ENCODE peak calls at places on chromosomes 6 and 20, in seven cellular contexts. L, S, I, H, C, R and B are unnamed samples.

GRCh38 chr6:139982652-139983051 is 608.2 kb upstream of the CITED2 start:
- DNase-seq in S (peak), L (no peak), I (no peak), C (peak), H (no peak), R (no peak), B (peak)

GRCh38 chr6:27668442-27669275 is 195.8 kb upstream of the ZNF184 start:
- DNase-seq in L (peak), R (peak), C (peak), S (peak), I (peak), H (peak), B (peak)

GRCh38 chr6:170114956-170115855 is 175.7 kb downstream of the DLL1 start:
- DNase-seq in R (no peak), C (no peak), H (no peak), L (no peak), I (no peak), S (no peak), B (no peak)

GRCh38 chr6:80446454-80447045 is 340.1 kb downstream of the BCKDHB start:
- DNase-seq in H (no peak), R (no peak), L (no peak), C (no peak), S (no peak), I (no peak), B (no peak)

GRCh38 chr6:36757206-36757605 is 59.6 kb downstream of the RAB44 start:
- DNase-seq in R (no peak), H (no peak), L (no peak), S (no peak), C (no peak), I (no peak), B (no peak)

GRCh38 chr6:142323377-142323776 is 21.6 kb downstream of the ADGRG6 start:
- DNase-seq in R (no peak), I (no peak), H (no peak), S (no peak), C (no peak), L (peak), B (no peak)

GRCh38 chr6:105692630-105693212 is 289.8 kb upstream of the PREP start:
- DNase-seq in R (peak), S (peak), H (no peak), L (no peak), C (no peak), I (peak), B (no peak)

GRCh38 chr20:33832113-33832853 is 21.1 kb downstream of the CHMP4B start:
- DNase-seq in C (no peak), I (peak), S (no peak), R (peak), H (no peak), L (no peak), B (no peak)

GRCh38 chr20:31790401-31790800 is 28.8 kb upstream of the MYLK2 start:
- DNase-seq in R (no peak), H (no peak), L (no peak), S (no peak), I (no peak), C (peak), B (no peak)